ENCODE peak calls at places on chromosome 1, in nine cellular contexts. D is iris pigment epithelial cell; S is NCI-H2029 treated with DMSO at 0.1 percent for 48 hours; N is AG04450; V is NCI-H1092; B is hepatocyte; E is CD8-positive, alpha-beta T cell; F is tibial nerve; I is uterus. P is an unnamed sample.

GRCh38 chr1:23196627-23197328 is 20.5 kb downstream of the HTR1D start:
- DNase-seq in D (peak; percentile 100), S (no peak), N (peak; percentile 90), V (no peak), B (peak; percentile 40), E (no peak), F (no peak), I (no peak), P (peak; percentile 95)

GRCh38 chr1:92536593-92537332 is 50.0 kb upstream of the GFI1 start:
- DNase-seq in D (peak; percentile 74), S (no peak), N (no peak), V (no peak), B (peak; percentile 45), E (no peak), F (no peak), I (no peak), P (peak; percentile 57)

GRCh38 chr1:46285730-46286477 is 17.5 kb downstream of the LRRC41 start:
- DNase-seq in D (no peak), S (no peak), N (no peak), V (no peak), B (peak; percentile 10), E (no peak), F (no peak), I (no peak), P (no peak)

GRCh38 chr1:231211005-231211857 is 29.8 kb upstream of the GNPAT start:
- DNase-seq in D (peak; percentile 42), S (peak; percentile 58), N (peak; percentile 27), V (peak; percentile 87), B (peak; percentile 91), E (peak; percentile 83), F (peak; percentile 62), I (peak; percentile 63), P (peak; percentile 59)

GRCh38 chr1:6233376-6233775 is 2.4 kb downstream of the ICMT start:
- DNase-seq in D (no peak), S (no peak), N (no peak), V (no peak), B (no peak), E (no peak), F (no peak), I (no peak), P (no peak)

GRCh38 chr1:35646043-35646442 is 4.7 kb upstream of the PSMB2 start:
- DNase-seq in D (peak; percentile 30), S (no peak), N (no peak), V (no peak), B (no peak), E (no peak), F (no peak), I (no peak), P (peak; percentile 33)

GRCh38 chr1:180948846-180949615 is 36.3 kb downstream of the KIAA1614 start:
- DNase-seq in D (no peak), S (no peak), N (no peak), V (no peak), B (no peak), E (no peak), F (no peak), I (no peak), P (no peak)

GRCh38 chr1:193176113-193176512 is 10.3 kb downstream of the B3GALT2 start:
- DNase-seq in D (no peak), S (no peak), N (no peak), V (no peak), B (no peak), E (no peak), F (no peak), I (no peak), P (no peak)

GRCh38 chr1:44423706-44424546 is 18.9 kb downstream of the RNF220 start:
- DNase-seq in D (peak; percentile 39), S (no peak), N (peak; percentile 6), V (no peak), B (peak; percentile 23), E (no peak), F (no peak), I (peak; percentile 56), P (peak; percentile 60)